ENCODE peak calls at places on chromosomes 2 and 18, in five cellular contexts. F is vagina, W is GM12891, Z is suprapubic skin, H is HCT116. L is an unnamed sample.

GRCh38 chr2:72367530-72368225 is 220.0 kb upstream of the CYP26B1 start:
- DNase-seq in F (no peak), W (no peak), Z (peak), H (peak), L (no peak)

GRCh38 chr18:53165770-53166169 is 825.8 kb downstream of the DCC start:
- DNase-seq in F (no peak), W (no peak), Z (no peak), H (no peak), L (no peak)

GRCh38 chr2:25981596-25982272 is 563 bp downstream of the KIF3C start:
- DNase-seq in F (no peak), W (peak), Z (no peak), H (no peak), L (peak)

GRCh38 chr18:39487932-39488331 is 1922.3 kb upstream of the CELF4 start:
- DNase-seq in F (no peak), W (no peak), Z (no peak), H (no peak), L (no peak)

GRCh38 chr2:162301151-162301804 is 17.2 kb downstream of the IFIH1 start:
- DNase-seq in F (no peak), W (no peak), Z (no peak), H (peak), L (no peak)

GRCh38 chr2:80499095-80499494 is 194.5 kb upstream of the LRRTM1 start:
- DNase-seq in F (no peak), W (no peak), Z (no peak), H (peak), L (no peak)

GRCh38 chr2:13515254-13515653 is 798.5 kb downstream of the TRIB2 start:
- DNase-seq in F (no peak), W (no peak), Z (no peak), H (no peak), L (no peak)

GRCh38 chr2:34096552-34097171 is 497.6 kb upstream of the FAM98A start:
- DNase-seq in F (no peak), W (no peak), Z (no peak), H (peak), L (no peak)

GRCh38 chr2:98569197-98569793 is 39.0 kb downstream of the COA5 start:
- DNase-seq in F (no peak), W (peak), Z (no peak), H (peak), L (peak)

GRCh38 chr2:20617081-20617575 is 33.8 kb downstream of the HS1BP3 start:
- DNase-seq in F (no peak), W (no peak), Z (peak), H (no peak), L (peak)

GRCh38 chr18:77013777-77014525 is 118.6 kb downstream of the MBP start:
- DNase-seq in F (no peak), W (no peak), Z (peak), H (no peak), L (no peak)

GRCh38 chr2:2662037-2662846 is 331.2 kb upstream of the MYT1L start:
- DNase-seq in F (no peak), W (no peak), Z (no peak), H (no peak), L (no peak)

GRCh38 chr2:237099804-237100203 is 14.1 kb downstream of the COPS8 start:
- DNase-seq in F (no peak), W (no peak), Z (no peak), H (no peak), L (no peak)

GRCh38 chr2:207772081-207772843 is 2.6 kb upstream of the FZD5 start:
- DNase-seq in F (no peak), W (no peak), Z (no peak), H (no peak), L (no peak)

GRCh38 chr2:174939046-174939445 is 66.1 kb downstream of the CHN1 start:
- DNase-seq in F (no peak), W (no peak), Z (no peak), H (peak), L (no peak)

GRCh38 chr2:203097735-203098134 is 83.1 kb downstream of the NBEAL1 start:
- DNase-seq in F (no peak), W (no peak), Z (no peak), H (peak), L (no peak)

GRCh38 chr2:145524303-145524702 is 1004.4 kb upstream of the ZEB2 start:
- DNase-seq in F (no peak), W (no peak), Z (no peak), H (no peak), L (no peak)

GRCh38 chr2:139669675-139670074 is 889.5 kb upstream of the NXPH2 start:
- DNase-seq in F (no peak), W (no peak), Z (no peak), H (no peak), L (no peak)

GRCh38 chr18:68714356-68714706 is 577 bp downstream of the TMX3 start:
- DNase-seq in F (no peak), W (no peak), Z (no peak), H (no peak), L (no peak)

GRCh38 chr2:64019083-64019974 is at the start of gene VPS54:
- DNase-seq in F (peak), W (peak), Z (peak), H (peak), L (peak)

GRCh38 chr2:196249171-196249570 is 77.8 kb upstream of the STK17B start:
- DNase-seq in F (no peak), W (no peak), Z (no peak), H (no peak), L (no peak)

GRCh38 chr2:144324446-144325045 is 195.4 kb downstream of the ZEB2 start:
- DNase-seq in F (no peak), W (no peak), Z (no peak), H (no peak), L (no peak)

DNA sequence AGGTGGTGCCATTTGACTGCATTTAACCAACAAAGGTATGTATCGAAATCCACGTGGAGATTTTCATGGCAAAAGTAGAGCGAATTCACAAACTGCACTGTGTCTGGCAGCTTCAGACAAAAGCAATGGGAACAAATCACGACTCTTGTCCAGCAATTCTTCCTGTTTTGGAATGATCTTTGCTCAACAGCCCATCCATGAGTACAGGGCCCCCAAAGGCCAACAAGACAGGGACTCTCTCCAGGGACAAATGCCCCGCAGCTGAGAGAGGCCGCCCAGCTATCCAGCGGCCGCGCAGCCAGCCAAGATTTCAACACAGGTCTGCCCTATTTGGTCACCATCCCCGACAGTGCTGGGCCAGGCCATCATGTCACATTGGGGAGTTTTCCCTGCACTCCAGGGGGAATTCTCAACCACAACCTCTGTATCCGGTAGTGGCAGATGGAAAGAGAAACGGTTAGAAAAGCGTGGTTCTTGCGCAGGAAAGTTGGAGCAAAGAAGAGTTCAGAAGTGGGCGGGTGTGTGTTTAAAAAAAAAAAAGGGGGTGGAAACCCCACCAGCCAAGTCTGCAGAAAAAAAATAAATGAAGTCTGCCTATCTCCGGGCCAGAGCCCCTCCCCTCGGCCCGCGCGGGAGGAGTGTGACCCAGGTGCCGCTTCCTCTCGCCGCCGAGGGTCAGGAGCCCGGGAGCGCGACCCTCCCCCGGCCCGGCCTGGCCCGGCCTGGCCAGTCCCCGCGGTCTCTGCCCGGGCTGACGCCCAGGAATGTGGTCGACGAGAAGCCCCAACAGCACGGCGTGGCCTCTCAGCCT is at the start of gene GYPC:
- DNase-seq in F (peak), W (peak), Z (peak), H (no peak), L (peak)
- TF ChIP-seq POLR2AphosphoS5 in F (peak), W (no peak), Z (peak), H (no peak), L (peak)

GRCh38 chr2:47373747-47374146 is 29.2 kb upstream of the MSH2 start:
- DNase-seq in F (no peak), W (no peak), Z (no peak), H (no peak), L (no peak)
- TF ChIP-seq POLR2AphosphoS5 in F (no peak), W (no peak), Z (no peak), H (no peak), L (no peak)

GRCh38 chr18:36756262-36756661 is 72.5 kb downstream of the TPGS2 start:
- DNase-seq in F (no peak), W (no peak), Z (no peak), H (no peak), L (no peak)

GRCh38 chr18:36758001-36758400 is 70.8 kb downstream of the TPGS2 start:
- DNase-seq in F (no peak), W (no peak), Z (no peak), H (no peak), L (no peak)

GRCh38 chr18:36759167-36759776 is 69.5 kb downstream of the TPGS2 start:
- DNase-seq in F (no peak), W (no peak), Z (no peak), H (no peak), L (no peak)

GRCh38 chr18:36758623-36759022 is 70.2 kb downstream of the TPGS2 start:
- DNase-seq in F (no peak), W (no peak), Z (no peak), H (no peak), L (no peak)

DNA sequence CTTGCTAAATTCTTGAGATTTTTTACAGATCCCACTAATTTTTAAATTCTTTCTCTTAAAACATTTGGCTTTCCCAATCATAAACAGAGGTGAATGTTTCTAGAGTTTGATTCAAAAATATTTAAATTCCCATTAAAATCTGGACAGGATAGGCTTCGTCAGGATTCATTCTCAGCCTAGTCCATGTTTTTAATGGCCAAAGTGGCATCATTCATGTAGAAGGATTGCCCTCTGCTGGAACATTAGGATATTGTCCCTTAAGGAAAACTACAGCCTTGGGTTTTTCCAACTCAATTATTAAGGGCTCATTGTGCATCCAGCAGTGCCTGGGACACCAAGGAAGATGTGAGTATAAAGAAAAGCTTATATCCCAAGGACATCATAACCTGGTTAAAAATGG is 71.7 kb downstream of the TPGS2 start:
- DNase-seq in F (no peak), W (no peak), Z (no peak), H (peak), L (no peak)
- TF ChIP-seq POLR2AphosphoS5 in F (no peak), W (no peak), Z (no peak), H (no peak), L (no peak)

GRCh38 chr2:119430023-119430498 is 1.6 kb upstream of the TMEM37 start:
- DNase-seq in F (no peak), W (no peak), Z (no peak), H (no peak), L (no peak)

GRCh38 chr2:119431155-119431975 is at the start of gene TMEM37:
- DNase-seq in F (no peak), W (peak), Z (no peak), H (peak), L (peak)

GRCh38 chr2:119433636-119434327 is 2.1 kb downstream of the TMEM37 start:
- DNase-seq in F (no peak), W (no peak), Z (no peak), H (no peak), L (no peak)

GRCh38 chr2:119432882-119433522 is 1.3 kb downstream of the TMEM37 start:
- DNase-seq in F (no peak), W (no peak), Z (no peak), H (no peak), L (no peak)

DNA sequence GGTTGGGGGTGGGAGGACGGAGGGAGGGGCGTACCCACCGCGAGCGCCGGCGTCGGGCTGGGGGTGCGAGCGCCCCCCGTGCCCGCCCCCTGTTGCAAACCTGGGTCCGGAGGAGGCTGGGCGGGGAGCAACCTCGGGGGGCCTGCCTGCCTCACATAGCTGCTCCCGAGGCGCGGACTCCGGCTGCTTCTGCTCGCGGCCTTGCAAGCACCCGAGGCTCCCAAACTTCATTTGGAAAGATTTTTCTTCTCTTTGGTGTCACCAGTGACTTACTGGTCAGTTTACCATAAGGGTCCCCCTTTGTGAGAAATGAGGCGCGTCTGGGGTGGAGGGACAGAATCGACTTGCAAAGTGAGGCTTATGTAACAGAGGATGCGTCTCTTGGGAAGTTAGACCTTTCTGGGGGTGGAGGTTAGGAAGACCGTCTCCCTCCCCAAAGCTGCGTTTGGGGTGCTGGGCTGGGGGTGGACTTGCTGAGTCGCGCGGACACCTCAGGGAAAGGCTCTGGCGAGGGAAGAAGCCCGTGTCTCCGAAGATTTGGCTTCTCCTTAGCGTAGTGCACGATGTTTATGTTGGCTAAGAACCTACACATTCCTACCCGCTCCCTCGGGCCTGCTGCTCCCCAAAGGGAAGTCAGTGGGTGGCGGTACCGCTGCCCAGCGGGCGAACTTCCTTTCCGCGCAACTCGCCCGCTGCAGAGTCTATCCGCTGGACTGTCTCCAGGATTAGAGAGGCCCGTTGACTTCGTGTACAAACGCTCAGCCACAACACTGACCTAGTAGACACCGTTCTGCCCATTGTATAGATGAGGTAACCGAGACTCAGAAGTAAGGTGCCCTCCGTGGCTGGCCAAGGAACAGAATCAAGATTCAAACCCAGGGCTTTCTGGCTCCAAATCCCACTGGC is 575 bp downstream of the TMEM37 start:
- DNase-seq in F (no peak), W (no peak), Z (no peak), H (no peak), L (no peak)
- TF ChIP-seq POLR2AphosphoS5 in F (no peak), W (no peak), Z (no peak), H (no peak), L (peak)

GRCh38 chr2:137964066-137964858 is at the start of gene HNMT:
- DNase-seq in F (no peak), W (no peak), Z (peak), H (no peak), L (no peak)
- TF ChIP-seq POLR2AphosphoS5 in F (peak), W (no peak), Z (no peak), H (no peak), L (no peak)

GRCh38 chr18:24232814-24233213 is 94.0 kb downstream of the CABYR start:
- DNase-seq in F (no peak), W (no peak), Z (no peak), H (no peak), L (no peak)

GRCh38 chr18:24234850-24235418 is 96.1 kb downstream of the CABYR start:
- DNase-seq in F (no peak), W (no peak), Z (no peak), H (no peak), L (no peak)

GRCh38 chr18:24230766-24231165 is 91.9 kb downstream of the CABYR start:
- DNase-seq in F (no peak), W (no peak), Z (no peak), H (no peak), L (no peak)

GRCh38 chr18:24234330-24234729 is 95.5 kb downstream of the CABYR start:
- DNase-seq in F (no peak), W (no peak), Z (no peak), H (no peak), L (no peak)

GRCh38 chr18:24231773-24232735 is 93.2 kb downstream of the CABYR start:
- DNase-seq in F (no peak), W (no peak), Z (no peak), H (no peak), L (no peak)
- TF ChIP-seq POLR2AphosphoS5 in F (peak), W (no peak), Z (no peak), H (no peak), L (no peak)